ENCODE peak calls at places on chromosomes 11 and 22, in five cellular contexts. D, B, Q, H and L are unnamed samples.

GRCh38 chr11:113859665-113860064 is 15.7 kb downstream of the USP28 start:
- DNase-seq in D (no peak), B (peak; percentile 81), Q (no peak), H (no peak), L (no peak)

GRCh38 chr22:46504586-46504985 is 32.8 kb downstream of the CELSR1 start:
- DNase-seq in D (no peak), B (no peak), Q (no peak), H (no peak), L (no peak)

GRCh38 chr11:6609502-6610015 is 2.5 kb downstream of the TAF10 start:
- DNase-seq in D (no peak), B (no peak), Q (no peak), H (no peak), L (no peak)

GRCh38 chr22:48530666-48531065 is 1297.0 kb downstream of the BRD1 start:
- DNase-seq in D (no peak), B (no peak), Q (no peak), H (no peak), L (no peak)

GRCh38 chr22:44443641-44444235 is 54.3 kb downstream of the RTL6 start:
- DNase-seq in D (no peak), B (no peak), Q (no peak), H (no peak), L (no peak)

GRCh38 chr11:76947190-76947589 is 86.5 kb downstream of the ACER3 start:
- DNase-seq in D (no peak), B (no peak), Q (no peak), H (no peak), L (no peak)

GRCh38 chr11:116107229-116107628 is 603.0 kb upstream of the CADM1 start:
- DNase-seq in D (no peak), B (peak; percentile 40), Q (no peak), H (no peak), L (no peak)

GRCh38 chr11:71256080-71256479 is 3.7 kb upstream of the SHANK2 start:
- DNase-seq in D (no peak), B (peak; percentile 45), Q (no peak), H (no peak), L (no peak)

GRCh38 chr11:46741600-46742484 is 22.8 kb downstream of the F2 start:
- DNase-seq in D (no peak), B (no peak), Q (no peak), H (no peak), L (no peak)

GRCh38 chr11:35017528-35018342 is 101.3 kb downstream of the PDHX start:
- DNase-seq in D (no peak), B (no peak), Q (no peak), H (no peak), L (no peak)

GRCh38 chr22:40289991-40290459 is 56.3 kb upstream of the ADSL start:
- DNase-seq in D (no peak), B (no peak), Q (no peak), H (peak; percentile 80), L (no peak)

GRCh38 chr11:74011360-74012071 is 2.6 kb upstream of the UCP3 start:
- DNase-seq in D (no peak), B (no peak), Q (no peak), H (peak; percentile 59), L (no peak)

GRCh38 chr11:62850911-62851806 is 11.8 kb upstream of the WDR74 start:
- DNase-seq in D (no peak), B (peak; percentile 91), Q (no peak), H (no peak), L (peak; percentile 18)

GRCh38 chr11:61967177-61967923 is at the start of gene FTH1:
- DNase-seq in D (peak; percentile 91), B (peak; percentile 93), Q (peak; percentile 89), H (peak; percentile 91), L (peak; percentile 88)

GRCh38 chr11:1730230-1730629 is 20.2 kb downstream of the IFITM10 start:
- DNase-seq in D (no peak), B (no peak), Q (no peak), H (no peak), L (no peak)

GRCh38 chr11:86579406-86579731 is 93.0 kb downstream of the ME3 start:
- DNase-seq in D (no peak), B (no peak), Q (no peak), H (no peak), L (no peak)

GRCh38 chr11:73520358-73521061 is 77.4 kb downstream of the FAM168A start:
- DNase-seq in D (no peak), B (no peak), Q (no peak), H (no peak), L (no peak)

GRCh38 chr11:126109941-126110731 is 47.5 kb upstream of the CDON start:
- DNase-seq in D (peak; percentile 80), B (no peak), Q (no peak), H (no peak), L (no peak)

GRCh38 chr22:38921126-38921525 is 36.3 kb upstream of the APOBEC3A start:
- DNase-seq in D (no peak), B (no peak), Q (no peak), H (no peak), L (peak; percentile 37)

GRCh38 chr11:95417832-95418231 is 186.8 kb upstream of the SESN3 start:
- DNase-seq in D (no peak), B (no peak), Q (no peak), H (no peak), L (no peak)

GRCh38 chr11:102287963-102288744 is 29.1 kb upstream of the BIRC3 start:
- DNase-seq in D (peak; percentile 35), B (peak; percentile 78), Q (peak; percentile 40), H (peak; percentile 66), L (peak; percentile 74)

GRCh38 chr22:40463017-40463631 is 92.7 kb downstream of the SGSM3 start:
- DNase-seq in D (no peak), B (no peak), Q (no peak), H (peak; percentile 57), L (no peak)

GRCh38 chr11:130599073-130599654 is 150.7 kb downstream of the ADAMTS15 start:
- DNase-seq in D (peak; percentile 36), B (peak; percentile 42), Q (no peak), H (no peak), L (peak; percentile 14)

GRCh38 chr22:41369089-41369745 is 12.5 kb upstream of the TEF start:
- DNase-seq in D (no peak), B (no peak), Q (no peak), H (no peak), L (peak; percentile 75)

GRCh38 chr11:31968774-31969433 is 122.0 kb upstream of the RCN1 start:
- DNase-seq in D (peak; percentile 89), B (no peak), Q (no peak), H (no peak), L (no peak)

GRCh38 chr11:30131535-30131934 is 99.3 kb upstream of the FSHB start:
- DNase-seq in D (peak; percentile 16), B (peak; percentile 4), Q (no peak), H (no peak), L (peak; percentile 2)

GRCh38 chr11:8867856-8868705 is 42.9 kb upstream of the AKIP1 start:
- DNase-seq in D (no peak), B (no peak), Q (no peak), H (no peak), L (peak; percentile 65)

GRCh38 chr11:16969010-16970004 is 44.9 kb downstream of the PLEKHA7 start:
- DNase-seq in D (no peak), B (peak; percentile 55), Q (no peak), H (no peak), L (no peak)

GRCh38 chr22:26481694-26482093 is 1.9 kb downstream of the HPS4 start:
- DNase-seq in D (no peak), B (no peak), Q (no peak), H (no peak), L (no peak)
- H3K4me3 ChIP-seq in D (no peak overlapping the region), B (no peak overlapping the region), Q (no peak overlapping the region), H (no peak overlapping the region), L (no peak overlapping the region)

GRCh38 chr22:17105143-17106129 is 15.7 kb downstream of the TMEM121B start:
- DNase-seq in D (no peak), B (no peak), Q (no peak), H (no peak), L (no peak)
- H3K4me1 ChIP-seq in D (no peaks in the 10 kb centered on the region), B (no peaks in the 10 kb centered on the region), Q (no peaks in the 10 kb centered on the region), H (peaks cover 58% of the 10 kb centered on the region), L (no peaks in the 10 kb centered on the region)

DNA sequence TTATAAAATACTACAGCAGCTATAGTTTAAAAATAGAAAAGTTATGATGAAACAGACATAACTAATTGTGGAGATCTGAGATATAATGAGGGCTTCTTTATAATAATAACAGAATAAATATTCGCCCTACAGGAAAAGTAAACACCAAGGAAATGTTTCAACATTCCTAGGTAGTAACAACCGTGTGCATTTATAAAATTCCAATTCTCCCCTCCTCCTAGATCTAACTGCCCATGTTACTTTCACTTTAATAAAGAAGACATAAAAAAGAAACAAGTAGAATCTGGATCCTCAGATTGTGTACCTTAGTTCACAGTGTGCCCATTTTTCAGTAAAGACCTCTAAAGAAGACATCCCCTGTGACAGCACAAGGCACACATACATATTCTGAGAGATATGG is 57.8 kb upstream of the MN1 start:
- DNase-seq in D (no peak), B (no peak), Q (no peak), H (no peak), L (no peak)
- H3K36me3 ChIP-seq in D (no peaks in the 10 kb centered on the region), B (peaks cover 11% of the 10 kb centered on the region), Q (peaks cover 81% of the 10 kb centered on the region), H (peaks cover 37% of the 10 kb centered on the region), L (peaks cover 64% of the 10 kb centered on the region)

GRCh38 chr22:36587289-36588154 is 58.6 kb upstream of the EIF3D start:
- DNase-seq in D (peak; percentile 55), B (no peak), Q (no peak), H (no peak), L (no peak)
- H3K4me3 ChIP-seq in D (no peak overlapping the region), B (no peak overlapping the region), Q (no peak overlapping the region), H (no peak overlapping the region), L (no peak overlapping the region)